ENCODE peak calls at places on chromosome X, in eight cellular contexts. E is stomach, R is cardiac muscle cell, N is ovary, M is RWPE1, S is mesenchymal stem cell, F is neuronal stem cell, P is transverse colon. J is an unnamed sample.
A peak's percentile ranks its signal among the peaks of the same experiment; 100 is the strongest.

GRCh38 chrX:107686792-107687191 is 58.5 kb downstream of the PRPS1 start:
- DNase-seq in E (no peak), R (peak; percentile 25), N (peak; percentile 1), M (no peak), S (peak; percentile 40), F (no peak), P (no peak), J (no peak)

GRCh38 chrX:40084471-40084870 is 13.3 kb downstream of the BCOR start:
- DNase-seq in E (no peak), R (no peak), N (no peak), M (no peak), S (no peak), F (no peak), P (no peak), J (no peak)

GRCh38 chrX:47751670-47752069 is 85.0 kb upstream of the ZNF81 start:
- DNase-seq in E (peak; percentile 43), R (peak; percentile 60), N (no peak), M (peak; percentile 3), S (no peak), F (no peak), P (peak; percentile 60), J (peak; percentile 28)

GRCh38 chrX:39728852-39729587 is 368.7 kb downstream of the BCOR start:
- DNase-seq in E (no peak), R (no peak), N (no peak), M (no peak), S (no peak), F (no peak), P (no peak), J (no peak)

GRCh38 chrX:140933056-140933455 is 69.3 kb upstream of the SPANXB1 start:
- DNase-seq in E (no peak), R (no peak), N (no peak), M (no peak), S (peak; percentile 8), F (no peak), P (no peak), J (no peak)

GRCh38 chrX:56563231-56564116 is at the start of gene UBQLN2:
- DNase-seq in E (peak; percentile 82), R (peak; percentile 87), N (peak; percentile 83), M (peak; percentile 34), S (peak; percentile 79), F (peak; percentile 39), P (peak; percentile 85), J (peak; percentile 75)

GRCh38 chrX:68238568-68238967 is 194.7 kb downstream of the OPHN1 start:
- DNase-seq in E (no peak), R (no peak), N (no peak), M (no peak), S (no peak), F (no peak), P (no peak), J (no peak)

GRCh38 chrX:82362550-82362949 is 1145.5 kb upstream of the POU3F4 start:
- DNase-seq in E (no peak), R (no peak), N (no peak), M (no peak), S (no peak), F (no peak), P (no peak), J (no peak)

GRCh38 chrX:24839331-24839730 is 145.6 kb downstream of the POLA1 start:
- DNase-seq in E (no peak), R (no peak), N (peak; percentile 32), M (no peak), S (no peak), F (no peak), P (no peak), J (no peak)

GRCh38 chrX:154654372-154654771 is 993 bp upstream of the CTAG2 start:
- DNase-seq in E (no peak), R (no peak), N (no peak), M (no peak), S (no peak), F (no peak), P (no peak), J (no peak)

GRCh38 chrX:134670241-134670811 is 12.1 kb upstream of the PLAC1 start:
- DNase-seq in E (peak; percentile 48), R (peak; percentile 72), N (no peak), M (peak; percentile 65), S (peak; percentile 87), F (no peak), P (no peak), J (no peak)

GRCh38 chrX:19748898-19749680 is 138.3 kb downstream of the SH3KBP1 start:
- DNase-seq in E (no peak), R (no peak), N (no peak), M (no peak), S (no peak), F (no peak), P (no peak), J (no peak)
- H3K27ac ChIP-seq in E (no peak overlapping the region), R (no peak overlapping the region), N (no peak overlapping the region), M (no peak overlapping the region), S (no peak overlapping the region), F (no peak overlapping the region), P (no peak overlapping the region), J (no peak overlapping the region)

GRCh38 chrX:80098038-80098437 is 83.5 kb downstream of the TBX22 start:
- DNase-seq in E (no peak), R (no peak), N (no peak), M (no peak), S (no peak), F (no peak), P (no peak), J (no peak)
- H3K27ac ChIP-seq in E (no peak overlapping the region), R (no peak overlapping the region), N (no peak overlapping the region), M (no peak overlapping the region), S (no peak overlapping the region), F (no peak overlapping the region), P (no peak overlapping the region), J (no peak overlapping the region)

DNA sequence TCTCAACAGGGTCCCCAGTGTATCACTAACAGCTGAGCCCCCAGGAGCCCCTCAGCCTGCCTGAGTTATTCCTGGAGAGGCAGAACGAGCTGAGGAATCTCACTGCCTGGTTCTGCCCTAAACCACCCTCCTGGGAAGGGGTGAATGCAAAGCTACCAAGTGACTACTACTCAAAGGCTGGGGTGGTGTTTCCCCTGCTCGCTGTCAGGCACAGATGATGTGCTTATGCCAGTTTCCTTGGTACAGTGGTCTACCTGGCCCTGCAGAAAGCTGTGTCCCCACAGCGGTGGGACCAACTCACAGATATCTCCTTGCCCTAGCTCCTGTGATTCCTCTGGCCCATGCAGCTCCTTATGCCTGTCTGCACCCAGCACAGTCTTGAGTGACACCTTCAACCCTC is 35.4 kb upstream of the ASMTL start:
- DNase-seq in E (no peak), R (no peak), N (no peak), M (no peak), S (no peak), F (no peak), P (no peak), J (no peak)
- H3K27ac ChIP-seq in E (no peak overlapping the region), R (no peak overlapping the region), N (no peak overlapping the region), M (no peak overlapping the region), S (no peak overlapping the region), F (no peak overlapping the region), P (no peak overlapping the region), J (no peak overlapping the region)

GRCh38 chrX:136046295-136046894 is 61.2 kb downstream of the SLC9A6 start:
- DNase-seq in E (no peak), R (peak; percentile 16), N (no peak), M (no peak), S (no peak), F (no peak), P (no peak), J (no peak)
- H3K27ac ChIP-seq in E (no peak overlapping the region), R (no peak overlapping the region), N (no peak overlapping the region), M (no peak overlapping the region), S (no peak overlapping the region), F (no peak overlapping the region), P (no peak overlapping the region), J (no peak overlapping the region)

DNA sequence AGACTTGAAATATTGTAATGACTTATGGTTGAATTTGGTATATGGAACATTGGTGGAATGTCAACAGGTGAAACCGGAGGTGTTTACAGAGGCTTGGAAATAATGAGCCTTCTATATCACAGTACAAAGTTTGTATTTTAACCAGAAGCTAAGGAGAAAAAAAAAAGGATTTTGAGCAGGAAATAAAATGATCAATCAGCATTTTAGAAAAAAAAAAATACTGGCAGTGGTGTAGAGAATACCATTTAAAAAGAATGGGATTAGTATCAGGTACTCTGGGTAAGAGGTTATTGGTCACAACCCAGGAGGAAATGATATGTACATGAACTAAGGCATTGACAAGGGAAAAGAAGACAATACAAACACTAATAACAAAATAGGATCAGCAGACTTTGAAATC is 587.1 kb upstream of the HTR2C start:
- DNase-seq in E (no peak), R (no peak), N (no peak), M (no peak), S (no peak), F (no peak), P (no peak), J (no peak)
- H3K27ac ChIP-seq in E (no peak overlapping the region), R (no peak overlapping the region), N (no peak overlapping the region), M (no peak overlapping the region), S (no peak overlapping the region), F (no peak overlapping the region), P (no peak overlapping the region), J (no peak overlapping the region)

DNA sequence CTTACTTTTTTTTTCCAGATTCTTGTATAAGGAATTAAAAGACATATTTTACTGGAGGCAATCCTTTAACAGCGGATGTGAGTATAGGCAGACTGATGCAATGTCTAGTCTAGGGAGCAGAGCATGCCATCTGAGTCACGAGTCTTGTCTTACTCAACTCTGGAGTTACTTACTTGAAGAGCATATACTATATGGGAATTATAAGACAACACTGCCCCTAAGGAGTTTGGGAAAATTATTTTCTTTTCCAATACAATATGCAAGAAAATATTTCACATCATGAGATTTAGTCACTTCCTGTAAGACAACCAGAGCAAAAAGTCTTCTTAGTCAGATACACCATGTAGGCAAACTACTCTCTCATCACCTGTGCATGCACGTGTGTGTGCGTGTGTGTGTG is 537.3 kb upstream of the FTHL17 start:
- DNase-seq in E (no peak), R (peak; percentile 91), N (no peak), M (peak; percentile 54), S (peak; percentile 86), F (no peak), P (no peak), J (no peak)
- H3K27ac ChIP-seq in E (no peak overlapping the region), R (no peak overlapping the region), N (no peak overlapping the region), M (no peak overlapping the region), S (no peak overlapping the region), F (no peak overlapping the region), P (no peak overlapping the region), J (no peak overlapping the region)

GRCh38 chrX:21658746-21659145 is 616 bp upstream of the KLHL34 start:
- DNase-seq in E (no peak), R (no peak), N (no peak), M (no peak), S (no peak), F (no peak), P (peak; percentile 58), J (peak; percentile 87)
- H3K27ac ChIP-seq in E (no peak overlapping the region), R (no peak overlapping the region), N (no peak overlapping the region), M (no peak overlapping the region), S (no peak overlapping the region), F (no peak overlapping the region), P (peak overlapping the region; percentile 12), J (peak overlapping the region; percentile 75)